ENCODE peak calls at places on chromosomes 13 and 19, in seven cellular contexts. One of them, this sample, is unnamed.

GRCh38 chr13:22693691-22694090 is 487.1 kb upstream of the SGCG start:
- DNase-seq in lower lobe of right lung: no peak
- DNase-seq in adrenal gland: no peak
- DNase-seq in IMR-90: no peak
- DNase-seq in hepatocyte: no peak
- DNase-seq in cardiac muscle cell: no peak
- DNase-seq in HL-60: no peak
- DNase-seq in this sample: no peak

GRCh38 chr13:23928985-23929384 is 31.7 kb upstream of the C1QTNF9B start:
- DNase-seq in HL-60: no peak
- DNase-seq in IMR-90: peak; percentile 90
- DNase-seq in hepatocyte: no peak
- DNase-seq in lower lobe of right lung: no peak
- DNase-seq in cardiac muscle cell: no peak
- DNase-seq in adrenal gland: no peak
- DNase-seq in this sample: no peak

GRCh38 chr13:65499251-65499650 is 1730.9 kb downstream of the PCDH9 start:
- DNase-seq in HL-60: no peak
- DNase-seq in cardiac muscle cell: no peak
- DNase-seq in hepatocyte: no peak
- DNase-seq in adrenal gland: no peak
- DNase-seq in lower lobe of right lung: no peak
- DNase-seq in IMR-90: no peak
- DNase-seq in this sample: no peak

GRCh38 chr19:28234637-28235036 is 978.3 kb downstream of the UQCRFS1 start:
- DNase-seq in hepatocyte: peak; percentile 56
- DNase-seq in cardiac muscle cell: peak; percentile 92
- DNase-seq in lower lobe of right lung: no peak
- DNase-seq in HL-60: no peak
- DNase-seq in adrenal gland: no peak
- DNase-seq in IMR-90: no peak
- DNase-seq in this sample: no peak

GRCh38 chr19:45878043-45878794 is 7.7 kb downstream of the IRF2BP1 start:
- DNase-seq in IMR-90: no peak
- DNase-seq in lower lobe of right lung: no peak
- DNase-seq in HL-60: no peak
- DNase-seq in adrenal gland: no peak
- DNase-seq in hepatocyte: peak; percentile 71
- DNase-seq in cardiac muscle cell: no peak
- DNase-seq in this sample: no peak

GRCh38 chr13:96285729-96286128 is 195.8 kb downstream of the HS6ST3 start:
- DNase-seq in HL-60: no peak
- DNase-seq in lower lobe of right lung: no peak
- DNase-seq in IMR-90: no peak
- DNase-seq in adrenal gland: no peak
- DNase-seq in hepatocyte: no peak
- DNase-seq in cardiac muscle cell: no peak
- DNase-seq in this sample: no peak

GRCh38 chr19:38142176-38143035 is 81.6 kb downstream of the DPF1 start:
- DNase-seq in adrenal gland: peak; percentile 62
- DNase-seq in lower lobe of right lung: no peak
- DNase-seq in HL-60: peak; percentile 40
- DNase-seq in cardiac muscle cell: peak; percentile 75
- DNase-seq in IMR-90: peak; percentile 28
- DNase-seq in hepatocyte: peak; percentile 74
- DNase-seq in this sample: peak; percentile 84

GRCh38 chr13:49933511-49933910 is 2.6 kb downstream of the SPRYD7 start:
- DNase-seq in adrenal gland: no peak
- DNase-seq in IMR-90: no peak
- DNase-seq in HL-60: no peak
- DNase-seq in lower lobe of right lung: no peak
- DNase-seq in cardiac muscle cell: no peak
- DNase-seq in hepatocyte: no peak
- DNase-seq in this sample: no peak

GRCh38 chr13:113951246-113951999 is 22.5 kb downstream of the C13orf46 start:
- DNase-seq in HL-60: peak; percentile 72
- DNase-seq in IMR-90: peak; percentile 45
- DNase-seq in adrenal gland: peak; percentile 91
- DNase-seq in lower lobe of right lung: peak; percentile 88
- DNase-seq in cardiac muscle cell: peak; percentile 71
- DNase-seq in hepatocyte: peak; percentile 88
- DNase-seq in this sample: peak; percentile 89

GRCh38 chr19:11479470-11480080 is 1.3 kb downstream of the ELAVL3 start:
- DNase-seq in HL-60: no peak
- DNase-seq in adrenal gland: peak; percentile 63
- DNase-seq in IMR-90: no peak
- DNase-seq in cardiac muscle cell: peak; percentile 70
- DNase-seq in lower lobe of right lung: no peak
- DNase-seq in hepatocyte: peak; percentile 67
- DNase-seq in this sample: peak; percentile 65

GRCh38 chr13:75258159-75258782 is 223.7 kb downstream of the TBC1D4 start:
- DNase-seq in lower lobe of right lung: no peak
- DNase-seq in adrenal gland: no peak
- DNase-seq in cardiac muscle cell: peak; percentile 54
- DNase-seq in IMR-90: peak; percentile 55
- DNase-seq in HL-60: no peak
- DNase-seq in hepatocyte: peak; percentile 38
- DNase-seq in this sample: no peak

GRCh38 chr19:41934849-41935374 is 6.7 kb upstream of the ERFL start:
- DNase-seq in adrenal gland: peak; percentile 68
- DNase-seq in lower lobe of right lung: peak; percentile 70
- DNase-seq in cardiac muscle cell: peak; percentile 78
- DNase-seq in IMR-90: peak; percentile 49
- DNase-seq in hepatocyte: peak; percentile 82
- DNase-seq in HL-60: peak; percentile 61
- DNase-seq in this sample: peak; percentile 75

GRCh38 chr13:20136781-20137703 is 23.8 kb downstream of the GJA3 start:
- DNase-seq in HL-60: peak; percentile 40
- DNase-seq in lower lobe of right lung: no peak
- DNase-seq in cardiac muscle cell: no peak
- DNase-seq in adrenal gland: peak; percentile 20
- DNase-seq in IMR-90: no peak
- DNase-seq in hepatocyte: peak; percentile 72
- DNase-seq in this sample: no peak

GRCh38 chr13:111049791-111050538 is 65.1 kb upstream of the ARHGEF7 start:
- DNase-seq in lower lobe of right lung: no peak
- DNase-seq in HL-60: no peak
- DNase-seq in adrenal gland: peak; percentile 53
- DNase-seq in cardiac muscle cell: peak; percentile 11
- DNase-seq in IMR-90: no peak
- DNase-seq in hepatocyte: peak; percentile 51
- DNase-seq in this sample: no peak

GRCh38 chr13:108463365-108463764 is 166.0 kb upstream of the MYO16 start:
- DNase-seq in HL-60: no peak
- DNase-seq in IMR-90: peak; percentile 94
- DNase-seq in lower lobe of right lung: no peak
- DNase-seq in cardiac muscle cell: no peak
- DNase-seq in hepatocyte: peak; percentile 46
- DNase-seq in adrenal gland: no peak
- DNase-seq in this sample: no peak

GRCh38 chr19:48737360-48737998 is 2.9 kb downstream of the RASIP1 start:
- DNase-seq in HL-60: no peak
- DNase-seq in cardiac muscle cell: no peak
- DNase-seq in lower lobe of right lung: peak; percentile 52
- DNase-seq in adrenal gland: peak; percentile 85
- DNase-seq in IMR-90: no peak
- DNase-seq in hepatocyte: no peak
- DNase-seq in this sample: no peak

GRCh38 chr19:16470541-16470910 is 1.2 kb downstream of the EPS15L1 start:
- DNase-seq in adrenal gland: no peak
- DNase-seq in hepatocyte: no peak
- DNase-seq in HL-60: no peak
- DNase-seq in cardiac muscle cell: no peak
- DNase-seq in lower lobe of right lung: no peak
- DNase-seq in IMR-90: no peak
- DNase-seq in this sample: no peak

GRCh38 chr19:16465239-16465638 is 6.5 kb downstream of the EPS15L1 start:
- DNase-seq in IMR-90: no peak
- DNase-seq in adrenal gland: no peak
- DNase-seq in hepatocyte: no peak
- DNase-seq in lower lobe of right lung: no peak
- DNase-seq in HL-60: no peak
- DNase-seq in cardiac muscle cell: no peak
- DNase-seq in this sample: no peak

GRCh38 chr19:16463991-16464575 is 7.7 kb downstream of the EPS15L1 start:
- DNase-seq in hepatocyte: peak; percentile 54
- DNase-seq in cardiac muscle cell: peak; percentile 69
- DNase-seq in adrenal gland: peak; percentile 62
- DNase-seq in IMR-90: peak; percentile 64
- DNase-seq in HL-60: no peak
- DNase-seq in lower lobe of right lung: no peak
- DNase-seq in this sample: no peak

GRCh38 chr19:16470911-16471811 is 609 bp downstream of the EPS15L1 start:
- DNase-seq in lower lobe of right lung: peak; percentile 53
- DNase-seq in IMR-90: peak; percentile 55
- DNase-seq in hepatocyte: peak; percentile 39
- DNase-seq in cardiac muscle cell: no peak
- DNase-seq in HL-60: peak; percentile 50
- DNase-seq in adrenal gland: peak; percentile 53
- DNase-seq in this sample: no peak

DNA sequence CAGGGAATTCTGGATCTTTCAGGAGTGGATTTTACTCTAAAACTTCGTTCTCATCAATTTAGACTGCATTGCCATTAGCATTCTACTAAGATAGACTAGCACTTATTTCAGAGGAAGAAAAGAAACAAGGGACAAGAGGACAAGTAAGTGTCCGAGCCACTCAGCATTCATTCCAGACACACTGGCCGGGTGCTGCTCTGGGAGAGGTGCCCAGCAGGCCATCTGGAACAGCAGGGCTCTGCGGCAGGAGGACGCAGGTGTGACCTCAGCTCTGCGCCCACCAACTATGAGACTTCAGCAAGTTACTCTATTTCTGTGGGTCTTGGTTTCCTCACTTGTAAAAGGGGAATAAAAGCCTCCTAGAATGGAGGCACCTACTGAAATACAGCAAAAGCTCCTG is 4.2 kb downstream of the EPS15L1 start:
- DNase-seq in lower lobe of right lung: no peak
- DNase-seq in cardiac muscle cell: no peak
- DNase-seq in hepatocyte: no peak
- DNase-seq in HL-60: no peak
- DNase-seq in adrenal gland: no peak
- DNase-seq in IMR-90: no peak
- DNase-seq in this sample: peak; percentile 74
- TF ChIP-seq CTCF in lower lobe of right lung: no peak
- TF ChIP-seq CTCF in cardiac muscle cell: no peak
- TF ChIP-seq CTCF in hepatocyte: no peak
- TF ChIP-seq CTCF in HL-60: no peak
- TF ChIP-seq CTCF in adrenal gland: no peak
- TF ChIP-seq CTCF in IMR-90: no peak
- TF ChIP-seq CTCF in this sample: no peak

DNA sequence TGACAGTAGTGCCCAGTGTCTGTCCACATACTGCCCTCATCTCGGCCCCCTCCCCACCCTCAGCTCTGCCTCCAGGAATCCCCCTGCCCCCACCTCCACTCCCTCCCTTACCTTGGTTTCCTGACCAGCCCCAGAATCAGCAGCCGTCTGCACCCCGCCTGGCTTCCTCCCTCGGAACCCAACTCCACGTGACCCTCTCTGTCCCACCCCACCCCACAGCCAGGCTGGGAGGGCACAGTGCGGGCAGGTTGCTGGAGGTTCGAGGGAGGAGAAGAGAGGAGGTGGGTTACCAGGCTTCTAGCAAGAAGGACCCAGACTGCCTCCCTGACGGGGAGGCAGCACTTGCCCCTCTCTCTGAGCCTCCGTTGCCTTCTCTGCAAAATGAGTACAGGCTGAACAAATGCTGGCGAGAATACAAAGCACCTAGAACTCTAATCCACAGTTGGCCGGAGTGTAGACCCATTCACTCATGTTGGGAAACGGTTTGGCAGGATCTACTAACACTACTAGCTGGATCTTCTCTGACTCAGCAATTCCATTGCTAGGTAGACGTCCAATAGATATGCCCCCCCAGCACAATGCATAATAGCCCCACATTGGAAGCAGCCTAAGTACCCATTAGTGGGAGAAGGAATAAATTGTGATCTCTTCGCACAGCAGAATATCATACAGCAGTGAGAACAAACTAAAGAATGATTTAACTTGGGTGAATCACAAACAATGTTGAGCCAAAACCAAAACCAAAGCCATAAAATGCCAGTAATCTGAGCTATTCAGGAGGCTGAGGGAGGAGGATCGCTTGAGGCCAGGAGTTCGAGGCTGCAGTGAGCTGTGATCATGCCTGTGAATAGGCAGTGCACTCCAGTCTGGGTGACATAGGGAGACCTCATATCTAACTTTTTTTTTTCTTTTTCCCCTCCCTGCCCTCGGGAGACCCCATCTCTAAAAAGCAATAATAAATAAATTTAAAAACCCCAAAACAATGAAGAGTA is at the start of gene RASAL3:
- DNase-seq in adrenal gland: no peak
- DNase-seq in lower lobe of right lung: peak; percentile 59
- DNase-seq in cardiac muscle cell: no peak
- DNase-seq in IMR-90: no peak
- DNase-seq in HL-60: peak; percentile 69
- DNase-seq in hepatocyte: no peak
- DNase-seq in this sample: no peak
- H3K27me3 ChIP-seq in adrenal gland: peaks cover 23% of the 10 kb centered on the region
- H3K27me3 ChIP-seq in lower lobe of right lung: peaks cover 18% of the 10 kb centered on the region
- H3K27me3 ChIP-seq in cardiac muscle cell: peaks cover 43% of the 10 kb centered on the region
- H3K27me3 ChIP-seq in IMR-90: peaks cover 33% of the 10 kb centered on the region
- H3K27me3 ChIP-seq in HL-60: peaks cover under 1% of the 10 kb centered on the region
- H3K27me3 ChIP-seq in hepatocyte: peaks cover 48% of the 10 kb centered on the region
- H3K27me3 ChIP-seq in this sample: peaks cover 17% of the 10 kb centered on the region

DNA sequence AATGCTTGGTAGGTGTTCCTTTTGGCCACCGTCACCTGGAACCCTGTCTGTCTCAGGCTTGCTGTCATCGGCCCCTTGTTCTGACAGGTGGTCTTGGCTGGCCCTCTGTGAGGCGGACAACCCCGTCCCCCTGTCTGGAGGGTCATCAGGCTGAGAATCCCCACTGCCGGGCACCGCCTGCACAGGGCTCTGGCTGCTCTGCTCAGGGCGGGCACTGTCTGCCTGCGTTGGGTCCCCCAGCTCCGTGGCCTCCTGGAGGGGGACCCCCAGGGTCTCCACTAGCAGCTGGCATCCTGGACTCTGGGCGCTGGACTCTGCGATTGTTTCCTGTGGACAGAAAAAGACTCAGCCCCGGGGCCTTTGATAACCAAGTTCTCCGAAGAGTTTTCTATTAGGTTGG is 13.2 kb downstream of the NANOS3 start:
- DNase-seq in HL-60: no peak
- DNase-seq in lower lobe of right lung: no peak
- DNase-seq in cardiac muscle cell: no peak
- DNase-seq in adrenal gland: no peak
- DNase-seq in hepatocyte: no peak
- DNase-seq in IMR-90: no peak
- DNase-seq in this sample: no peak
- TF ChIP-seq CTCF in HL-60: no peak
- TF ChIP-seq CTCF in lower lobe of right lung: no peak
- TF ChIP-seq CTCF in cardiac muscle cell: no peak
- TF ChIP-seq CTCF in adrenal gland: no peak
- TF ChIP-seq CTCF in hepatocyte: no peak
- TF ChIP-seq CTCF in IMR-90: no peak
- TF ChIP-seq CTCF in this sample: no peak

DNA sequence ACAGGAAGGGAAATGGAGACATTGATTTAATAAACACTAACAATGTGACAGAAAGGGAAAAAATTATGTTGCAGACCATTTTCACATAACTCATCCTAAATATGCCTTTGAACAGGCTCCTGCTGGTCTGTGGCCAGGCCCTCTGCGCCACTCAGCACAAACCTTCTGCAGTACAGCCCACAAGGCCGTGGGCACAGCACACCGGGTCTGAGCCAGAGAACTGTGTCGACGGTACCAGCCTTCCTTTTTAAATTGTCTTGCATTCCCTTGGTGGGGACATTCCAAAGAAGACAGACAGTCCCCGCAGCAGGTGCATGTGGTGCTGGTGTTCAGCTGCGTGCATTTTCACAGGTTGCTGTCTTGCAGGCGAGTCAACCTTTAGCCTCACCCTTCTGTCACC is 135.7 kb downstream of the SHISA2 start:
- DNase-seq in cardiac muscle cell: no peak
- DNase-seq in lower lobe of right lung: no peak
- DNase-seq in HL-60: no peak
- DNase-seq in hepatocyte: no peak
- DNase-seq in adrenal gland: no peak
- DNase-seq in IMR-90: no peak
- DNase-seq in this sample: no peak
- H3K27me3 ChIP-seq in cardiac muscle cell: no peaks in the 10 kb centered on the region
- H3K27me3 ChIP-seq in lower lobe of right lung: no peaks in the 10 kb centered on the region
- H3K27me3 ChIP-seq in HL-60: no peaks in the 10 kb centered on the region
- H3K27me3 ChIP-seq in hepatocyte: peaks cover 8% of the 10 kb centered on the region
- H3K27me3 ChIP-seq in adrenal gland: no peaks in the 10 kb centered on the region
- H3K27me3 ChIP-seq in IMR-90: no peaks in the 10 kb centered on the region
- H3K27me3 ChIP-seq in this sample: no peaks in the 10 kb centered on the region